ENCODE peak calls at places on chromosomes 3 and 15, in seven cellular contexts. J is PC-3, D is WERI-Rb-1, S is IMR-90, N is HCT116, Z is fibroblast of mammary gland, L is astrocyte. G is an unnamed sample.

GRCh38 chr15:68186671-68187397 is 18.3 kb downstream of the CALML4 start:
- DNase-seq in J (peak), D (no peak), S (peak), N (no peak), Z (peak), L (peak), G (peak)

GRCh38 chr15:60751985-60752952 is 273.3 kb upstream of the ICE2 start:
- DNase-seq in J (no peak), D (no peak), S (peak), N (no peak), Z (peak), L (peak), G (peak)

GRCh38 chr15:48559270-48559669 is 86.2 kb downstream of the FBN1 start:
- DNase-seq in J (no peak), D (no peak), S (peak), N (no peak), Z (peak), L (peak), G (peak)

GRCh38 chr3:72797773-72798543 is 50.3 kb downstream of the SHQ1 start:
- DNase-seq in J (no peak), D (no peak), S (peak), N (no peak), Z (peak), L (peak), G (peak)

GRCh38 chr3:182182531-182182968 is 470.8 kb downstream of the SOX2 start:
- DNase-seq in J (peak), D (no peak), S (no peak), N (peak), Z (peak), L (peak), G (no peak)

GRCh38 chr3:193665370-193665989 is 72.5 kb downstream of the OPA1 start:
- DNase-seq in J (peak), D (no peak), S (peak), N (peak), Z (peak), L (peak), G (peak)

GRCh38 chr3:195916291-195916690 is 7.9 kb upstream of the TNK2 start:
- DNase-seq in J (no peak), D (no peak), S (no peak), N (no peak), Z (no peak), L (no peak), G (no peak)

GRCh38 chr3:126136428-126137220 is 43.8 kb downstream of the ALDH1L1 start:
- DNase-seq in J (no peak), D (peak), S (no peak), N (no peak), Z (no peak), L (no peak), G (no peak)

GRCh38 chr15:88630798-88631463 is 7.9 kb upstream of the ISG20 start:
- DNase-seq in J (no peak), D (no peak), S (no peak), N (no peak), Z (no peak), L (no peak), G (no peak)

GRCh38 chr15:39132071-39132470 is 448.8 kb upstream of the THBS1 start:
- DNase-seq in J (no peak), D (no peak), S (no peak), N (no peak), Z (peak), L (no peak), G (no peak)

GRCh38 chr15:52790941-52791751 is 1.0 kb upstream of the ONECUT1 start:
- DNase-seq in J (no peak), D (no peak), S (peak), N (no peak), Z (no peak), L (no peak), G (no peak)

GRCh38 chr15:80605591-80606150 is 89.4 kb upstream of the ABHD17C start:
- DNase-seq in J (no peak), D (no peak), S (no peak), N (no peak), Z (no peak), L (no peak), G (no peak)

GRCh38 chr3:196073188-196073838 is 8.6 kb downstream of the TFRC start:
- DNase-seq in J (peak), D (peak), S (peak), N (peak), Z (peak), L (peak), G (peak)

GRCh38 chr15:66172339-66172980 is 81.1 kb downstream of the MEGF11 start:
- DNase-seq in J (no peak), D (peak), S (no peak), N (no peak), Z (no peak), L (no peak), G (no peak)

GRCh38 chr15:98700501-98700900 is 52.2 kb downstream of the IGF1R start:
- DNase-seq in J (no peak), D (no peak), S (no peak), N (no peak), Z (no peak), L (no peak), G (no peak)

GRCh38 chr15:82540055-82540983 is at the start of gene RPS17:
- DNase-seq in J (peak), D (peak), S (peak), N (peak), Z (peak), L (peak), G (peak)

GRCh38 chr3:186525369-186526255 is 18.6 kb downstream of the CRYGS start:
- DNase-seq in J (no peak), D (no peak), S (no peak), N (no peak), Z (no peak), L (no peak), G (no peak)

GRCh38 chr15:91589360-91589759 is 264.1 kb upstream of the SLCO3A1 start:
- DNase-seq in J (peak), D (no peak), S (no peak), N (no peak), Z (no peak), L (no peak), G (no peak)

GRCh38 chr3:23698652-23699313 is 107.0 kb upstream of the UBE2E1 start:
- DNase-seq in J (no peak), D (no peak), S (no peak), N (no peak), Z (no peak), L (no peak), G (no peak)
- TF ChIP-seq CTCF in J (peak), D (no peak), S (no peak), N (peak), Z (no peak), L (no peak), G (no peak)

GRCh38 chr15:77974416-77975331 is 102.8 kb downstream of the TBC1D2B start:
- DNase-seq in J (no peak), D (no peak), S (no peak), N (no peak), Z (no peak), L (no peak), G (no peak)

GRCh38 chr15:77975332-77976119 is 102.0 kb downstream of the TBC1D2B start:
- DNase-seq in J (no peak), D (no peak), S (no peak), N (no peak), Z (no peak), L (no peak), G (no peak)

GRCh38 chr15:77969055-77969454 is 108.5 kb downstream of the TBC1D2B start:
- DNase-seq in J (no peak), D (no peak), S (no peak), N (no peak), Z (no peak), L (no peak), G (no peak)

DNA sequence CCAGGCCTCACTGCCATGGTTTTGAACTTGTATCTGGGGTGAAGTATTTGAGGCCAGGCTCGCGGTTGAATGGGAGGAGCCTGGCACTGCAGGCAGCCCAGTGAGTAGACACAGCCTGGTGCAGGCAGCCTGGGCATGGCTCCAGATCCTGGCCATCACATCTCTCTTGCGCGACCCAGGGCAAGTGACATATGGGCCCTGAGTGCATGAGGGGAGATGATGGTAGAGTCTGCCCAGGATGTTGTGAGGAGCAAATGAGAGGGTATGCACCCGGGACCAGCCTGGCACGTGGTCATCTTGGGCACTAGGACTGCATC is 103.5 kb downstream of the TBC1D2B start:
- DNase-seq in J (no peak), D (no peak), S (peak), N (no peak), Z (peak), L (peak), G (peak)
- H3K4me3 ChIP-seq in J (no peak), D (no peak), S (no peak), N (no peak), Z (no peak), L (no peak), G (no peak)

GRCh38 chr3:129812589-129812988 is 80.9 kb downstream of the TMCC1 start:
- DNase-seq in J (no peak), D (no peak), S (no peak), N (no peak), Z (no peak), L (no peak), G (no peak)

GRCh38 chr3:129809297-129809696 is 84.2 kb downstream of the TMCC1 start:
- DNase-seq in J (no peak), D (no peak), S (no peak), N (no peak), Z (no peak), L (no peak), G (peak)
- TF ChIP-seq CTCF in J (no peak), D (no peak), S (no peak), N (no peak), Z (no peak), L (no peak), G (no peak)

GRCh38 chr15:37111427-37111717 is 11.0 kb upstream of the MEIS2 start:
- DNase-seq in J (no peak), D (peak), S (no peak), N (no peak), Z (no peak), L (no peak), G (no peak)
- H3K4me3 ChIP-seq in J (no peak), D (peak), S (no peak), N (no peak), Z (peak), L (peak), G (peak)

GRCh38 chr3:79534732-79535131 is 233.1 kb downstream of the ROBO1 start:
- DNase-seq in J (peak), D (no peak), S (no peak), N (no peak), Z (no peak), L (peak), G (no peak)
- TF ChIP-seq CTCF in J (no peak), D (no peak), S (no peak), N (no peak), Z (no peak), L (no peak), G (no peak)

GRCh38 chr15:89806565-89807550 is 7.8 kb downstream of the ANPEP start:
- DNase-seq in J (no peak), D (no peak), S (no peak), N (no peak), Z (no peak), L (no peak), G (no peak)
- H3K4me3 ChIP-seq in J (no peak), D (no peak), S (no peak), N (no peak), Z (no peak), L (no peak), G (no peak)